ENCODE peak calls at places on chromosomes 4 and X, in five cellular contexts. H, C, X, O and N are unnamed samples.
A peak's percentile ranks its signal among the peaks of the same experiment; 100 is the strongest.

GRCh38 chrX:40058719-40059118 is 39.0 kb downstream of the BCOR start:
- DNase-seq in C (peak; percentile 97), H (no peak), O (no peak), X (no peak), N (peak; percentile 89)

GRCh38 chr4:115275615-115276014 is 162.2 kb upstream of the NDST4 start:
- DNase-seq in O (no peak), X (no peak), C (no peak), H (no peak), N (no peak)

GRCh38 chr4:101346312-101346561 is 1.1 kb downstream of the PPP3CA start:
- DNase-seq in H (no peak), X (peak; percentile 70), O (peak; percentile 36), C (no peak), N (no peak)

GRCh38 chr4:79852305-79852730 is 220.7 kb downstream of the ANTXR2 start:
- DNase-seq in X (no peak), O (no peak), H (peak; percentile 44), C (no peak), N (peak; percentile 57)

GRCh38 chr4:41678086-41678485 is 70.4 kb downstream of the PHOX2B start:
- DNase-seq in H (peak; percentile 56), C (no peak), X (no peak), O (no peak), N (no peak)

GRCh38 chr4:77818077-77818666 is 996 bp downstream of the CNOT6L start:
- DNase-seq in C (peak; percentile 68), X (peak; percentile 94), H (peak; percentile 85), O (peak; percentile 41), N (peak; percentile 81)

GRCh38 chr4:47668256-47668655 is 169.6 kb downstream of the CORIN start:
- DNase-seq in O (no peak), X (no peak), C (no peak), H (no peak), N (no peak)

GRCh38 chrX:137051978-137052640 is 18.3 kb upstream of the GPR101 start:
- DNase-seq in O (peak; percentile 76), X (peak; percentile 48), C (peak; percentile 78), H (peak; percentile 39), N (peak; percentile 74)

GRCh38 chrX:17062065-17062464 is 115.6 kb downstream of the REPS2 start:
- DNase-seq in C (no peak), O (no peak), X (no peak), H (no peak), N (no peak)

GRCh38 chr4:113560579-113560978 is 201.0 kb downstream of the CAMK2D start:
- DNase-seq in O (no peak), X (no peak), H (no peak), C (no peak), N (no peak)

GRCh38 chrX:11770320-11770719 is 12.3 kb downstream of the MSL3 start:
- DNase-seq in H (peak; percentile 53), O (peak; percentile 30), C (peak; percentile 41), X (peak; percentile 76), N (peak; percentile 60)

GRCh38 chr4:160351018-160351417 is 1248.1 kb downstream of the RAPGEF2 start:
- DNase-seq in X (no peak), C (no peak), H (no peak), O (no peak), N (no peak)

GRCh38 chr4:128649161-128649560 is 160.3 kb upstream of the JADE1 start:
- DNase-seq in C (no peak), X (no peak), H (no peak), O (no peak), N (peak; percentile 54)

GRCh38 chr4:3313556-3314228 is 20.9 kb downstream of the RGS12 start:
- DNase-seq in X (no peak), C (no peak), H (no peak), O (no peak), N (no peak)

GRCh38 chr4:112550728-112551127 is 34.7 kb upstream of the NEUROG2 start:
- DNase-seq in C (no peak), H (peak; percentile 68), O (no peak), X (no peak), N (no peak)

GRCh38 chr4:101205878-101206277 is 141.4 kb downstream of the PPP3CA start:
- DNase-seq in C (no peak), X (no peak), H (no peak), O (peak; percentile 25), N (peak; percentile 62)

GRCh38 chr4:27040351-27040750 is 179.7 kb downstream of the STIM2 start:
- DNase-seq in C (no peak), X (no peak), O (no peak), H (no peak), N (no peak)

GRCh38 chr4:21470531-21470930 is 478.0 kb downstream of the KCNIP4 start:
- DNase-seq in X (peak; percentile 42), C (peak; percentile 23), H (peak; percentile 49), O (no peak), N (peak; percentile 59)

GRCh38 chr4:168791376-168791775 is 218.7 kb downstream of the CBR4 start:
- DNase-seq in X (no peak), C (no peak), H (no peak), O (no peak), N (no peak)

GRCh38 chrX:119880076-119880475 is 8.4 kb downstream of the NDUFA1 start:
- DNase-seq in O (no peak), X (no peak), C (no peak), H (no peak), N (no peak)

GRCh38 chrX:20664774-20665173 is 398.1 kb upstream of the RPS6KA3 start:
- DNase-seq in C (peak; percentile 60), H (no peak), O (no peak), X (no peak), N (no peak)

GRCh38 chr4:61532324-61532723 is 332.2 kb downstream of the ADGRL3 start:
- DNase-seq in C (peak; percentile 15), X (no peak), H (no peak), O (no peak), N (peak; percentile 55)

GRCh38 chrX:97387004-97387403 is 503.3 kb downstream of the RPA4 start:
- DNase-seq in X (no peak), H (no peak), O (no peak), C (no peak), N (no peak)

GRCh38 chr4:127479031-127479622 is 153.6 kb upstream of the INTU start:
- DNase-seq in H (peak; percentile 17), O (no peak), X (peak; percentile 61), C (no peak), N (peak; percentile 31)

GRCh38 chr4:23324291-23324690 is 565.6 kb downstream of the PPARGC1A start:
- DNase-seq in X (peak; percentile 15), O (no peak), C (no peak), H (no peak), N (no peak)

GRCh38 chr4:137226900-137227299 is 305.4 kb downstream of the PCDH18 start:
- DNase-seq in O (no peak), H (peak; percentile 19), X (peak; percentile 26), C (peak; percentile 1), N (peak; percentile 9)

GRCh38 chr4:116058129-116058528 is 944.7 kb upstream of the NDST4 start:
- DNase-seq in C (no peak), H (no peak), X (no peak), O (no peak), N (no peak)

GRCh38 chr4:127416092-127416491 is 216.7 kb upstream of the INTU start:
- DNase-seq in O (no peak), H (no peak), X (no peak), C (no peak), N (peak; percentile 54)

GRCh38 chrX:123408856-123409737 is 225.0 kb downstream of the GRIA3 start:
- DNase-seq in X (no peak), O (no peak), C (no peak), H (peak; percentile 50), N (no peak)

GRCh38 chr4:77172336-77172735 is 15.3 kb downstream of the CCNG2 start:
- DNase-seq in O (no peak), H (peak; percentile 93), X (no peak), C (no peak), N (no peak)

GRCh38 chr4:76744253-76744921 is 153.6 kb downstream of the SOWAHB start:
- DNase-seq in H (peak; percentile 84), O (no peak), C (no peak), X (no peak), N (no peak)

GRCh38 chrX:9647475-9647874 is 118.2 kb downstream of the GPR143 start:
- DNase-seq in O (no peak), C (no peak), H (no peak), X (no peak), N (peak; percentile 1)

GRCh38 chr4:56823933-56824600 is 2.6 kb upstream of the SPINK2 start:
- DNase-seq in H (no peak), O (no peak), C (no peak), X (no peak), N (no peak)

GRCh38 chrX:39721570-39722279 is 376.0 kb downstream of the BCOR start:
- DNase-seq in H (peak; percentile 26), C (no peak), O (no peak), X (no peak), N (no peak)

GRCh38 chrX:28997716-28998115 is 410.5 kb downstream of the IL1RAPL1 start:
- DNase-seq in X (no peak), H (no peak), O (no peak), C (no peak), N (peak; percentile 6)

GRCh38 chr4:8045909-8046308 is 106.2 kb upstream of the AFAP1 start:
- DNase-seq in X (no peak), O (no peak), C (peak; percentile 94), H (no peak), N (no peak)

GRCh38 chr4:786861-787300 is 39.0 kb downstream of the CPLX1 start:
- DNase-seq in X (no peak), C (no peak), H (no peak), O (no peak), N (no peak)

GRCh38 chr4:104772849-104773248 is 278.2 kb upstream of the CXXC4 start:
- DNase-seq in H (no peak), O (no peak), X (no peak), C (no peak), N (no peak)

GRCh38 chr4:139975830-139976272 is 178.1 kb downstream of the MAML3 start:
- DNase-seq in H (peak; percentile 24), O (no peak), X (peak; percentile 76), C (no peak), N (no peak)

GRCh38 chr4:146095091-146095690 is 80.3 kb upstream of the LSM6 start:
- DNase-seq in H (peak; percentile 60), X (peak; percentile 41), O (no peak), C (peak; percentile 3), N (peak; percentile 65)